ENCODE peak calls at places on chromosomes 7 and 10, in five cellular contexts. F is left ventricle myocardium inferior; R is CD8-positive, alpha-beta T cell; V is MM.1S; N is cardiac muscle cell. J is an unnamed sample. For H3K36me3, the result is how much of the 10 kb centered on the place peaks cover.

GRCh38 chr10:13047529-13048206 is 46.2 kb upstream of the CCDC3 start:
- DNase-seq in N (no peak), F (no peak), R (no peak), V (no peak), J (no peak)

GRCh38 chr10:67622506-67622905 is 73.5 kb downstream of the CTNNA3 start:
- DNase-seq in F (no peak), V (no peak), N (peak), R (no peak), J (no peak)

GRCh38 chr7:26857534-26858228 is 6.7 kb downstream of the SKAP2 start:
- DNase-seq in R (no peak), N (no peak), V (no peak), F (no peak), J (no peak)

GRCh38 chr10:71409516-71410104 is 12.9 kb downstream of the CDH23 start:
- DNase-seq in V (no peak), N (no peak), F (no peak), R (no peak), J (no peak)

GRCh38 chr7:139693651-139694388 is 84.0 kb downstream of the HIPK2 start:
- DNase-seq in F (no peak), R (no peak), N (no peak), V (no peak), J (no peak)

GRCh38 chr10:72126184-72126871 is 38.0 kb upstream of the SPOCK2 start:
- DNase-seq in R (no peak), F (no peak), V (peak), N (peak), J (peak)

GRCh38 chr10:108411181-108411580 is 1246.7 kb upstream of the SORCS1 start:
- DNase-seq in R (no peak), F (no peak), V (no peak), N (no peak), J (no peak)

GRCh38 chr10:77774940-77775391 is 137.4 kb upstream of the KCNMA1 start:
- DNase-seq in F (no peak), V (no peak), R (no peak), N (no peak), J (no peak)

GRCh38 chr10:131821378-131822012 is 79.3 kb upstream of the PPP2R2D start:
- DNase-seq in N (no peak), F (no peak), R (no peak), V (no peak), J (no peak)

GRCh38 chr7:154968336-154969001 is 34.5 kb downstream of the PAXIP1 start:
- DNase-seq in R (no peak), N (no peak), V (no peak), F (no peak), J (no peak)

GRCh38 chr7:80935971-80936370 is 17.1 kb upstream of the SEMA3C start:
- DNase-seq in F (no peak), N (no peak), R (no peak), V (no peak), J (no peak)

GRCh38 chr7:158695056-158695455 is 9.5 kb downstream of the NCAPG2 start:
- DNase-seq in V (no peak), F (no peak), R (no peak), N (no peak), J (no peak)

GRCh38 chr7:158698657-158699195 is 5.9 kb downstream of the NCAPG2 start:
- DNase-seq in R (no peak), N (no peak), F (no peak), V (no peak), J (no peak)

GRCh38 chr7:158699341-158699740 is 5.3 kb downstream of the NCAPG2 start:
- DNase-seq in R (no peak), V (no peak), F (no peak), N (no peak), J (no peak)

GRCh38 chr7:158694650-158695049 is 10.0 kb downstream of the NCAPG2 start:
- DNase-seq in N (no peak), F (no peak), R (no peak), V (no peak), J (no peak)

DNA sequence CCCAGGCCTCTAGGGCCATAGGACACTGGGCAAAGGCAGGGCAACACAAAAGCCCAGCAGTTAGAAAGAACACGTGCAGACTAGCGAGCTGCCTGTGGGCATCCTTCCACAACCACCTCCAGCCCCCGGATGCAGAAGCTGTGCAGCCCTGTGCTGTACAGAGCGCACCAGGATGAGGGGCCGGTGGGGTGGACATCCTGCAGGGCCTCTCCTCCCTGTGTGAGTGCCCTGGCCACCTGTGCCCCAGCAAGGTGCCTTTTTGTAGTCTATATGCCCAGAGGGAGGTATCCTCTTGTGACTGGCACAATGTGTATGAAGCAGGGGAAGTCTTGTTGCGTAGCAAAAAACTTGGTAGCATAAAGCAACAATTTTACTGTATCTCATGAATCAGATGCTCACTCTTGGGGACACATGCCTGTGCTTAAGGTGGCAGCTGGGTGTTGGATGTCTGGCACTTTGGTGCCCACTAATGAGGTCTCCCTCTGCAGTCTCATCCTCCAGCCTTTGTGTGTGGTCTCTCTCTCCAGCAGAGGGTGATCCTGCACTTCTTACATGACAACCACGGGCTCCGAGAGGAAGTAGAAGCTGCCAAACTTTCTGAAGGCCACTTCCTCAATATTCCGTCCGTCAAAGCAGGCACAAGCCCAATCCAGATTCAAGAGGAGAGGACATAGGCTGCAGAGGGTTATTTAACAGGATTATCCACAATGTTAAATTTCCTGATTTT is 8.7 kb downstream of the NCAPG2 start:
- DNase-seq in R (no peak), V (no peak), F (peak), N (peak), J (peak)
- H3K36me3 ChIP-seq in R (under half), V (under half), F (under half), N (under half), J (under half)

GRCh38 chr10:78856421-78856820 is 212.3 kb upstream of the ZMIZ1 start:
- DNase-seq in V (no peak), N (peak), F (peak), R (no peak), J (no peak)

GRCh38 chr10:78859266-78859665 is 209.5 kb upstream of the ZMIZ1 start:
- DNase-seq in V (no peak), R (no peak), N (no peak), F (no peak), J (no peak)

GRCh38 chr10:78859769-78860168 is 209.0 kb upstream of the ZMIZ1 start:
- DNase-seq in V (no peak), N (no peak), R (no peak), F (no peak), J (no peak)

GRCh38 chr10:78860260-78860914 is 208.4 kb upstream of the ZMIZ1 start:
- DNase-seq in R (no peak), F (no peak), N (no peak), V (no peak), J (no peak)

DNA sequence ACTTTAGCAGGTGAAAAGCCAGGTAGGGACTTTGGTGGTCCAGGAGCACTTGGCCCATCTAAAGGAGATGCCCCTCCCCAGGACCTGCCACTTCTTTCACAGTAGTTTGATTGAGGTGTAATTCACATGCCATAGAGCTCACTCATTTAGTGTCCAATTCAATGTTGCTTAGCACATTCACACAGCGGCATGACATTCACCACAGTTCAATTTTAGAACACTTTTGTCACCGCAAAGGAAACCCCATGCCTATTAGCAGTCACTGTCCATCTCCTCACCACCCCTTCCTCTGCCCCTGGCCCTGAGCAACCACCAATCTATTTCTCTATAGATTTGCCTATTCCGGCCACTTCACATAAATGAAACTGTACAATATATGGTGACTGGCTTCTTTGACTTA is 211.6 kb upstream of the ZMIZ1 start:
- DNase-seq in N (no peak), V (no peak), R (no peak), F (no peak), J (no peak)
- TF ChIP-seq CTCF in N (no peak), V (no peak), R (no peak), F (no peak), J (no peak)

DNA sequence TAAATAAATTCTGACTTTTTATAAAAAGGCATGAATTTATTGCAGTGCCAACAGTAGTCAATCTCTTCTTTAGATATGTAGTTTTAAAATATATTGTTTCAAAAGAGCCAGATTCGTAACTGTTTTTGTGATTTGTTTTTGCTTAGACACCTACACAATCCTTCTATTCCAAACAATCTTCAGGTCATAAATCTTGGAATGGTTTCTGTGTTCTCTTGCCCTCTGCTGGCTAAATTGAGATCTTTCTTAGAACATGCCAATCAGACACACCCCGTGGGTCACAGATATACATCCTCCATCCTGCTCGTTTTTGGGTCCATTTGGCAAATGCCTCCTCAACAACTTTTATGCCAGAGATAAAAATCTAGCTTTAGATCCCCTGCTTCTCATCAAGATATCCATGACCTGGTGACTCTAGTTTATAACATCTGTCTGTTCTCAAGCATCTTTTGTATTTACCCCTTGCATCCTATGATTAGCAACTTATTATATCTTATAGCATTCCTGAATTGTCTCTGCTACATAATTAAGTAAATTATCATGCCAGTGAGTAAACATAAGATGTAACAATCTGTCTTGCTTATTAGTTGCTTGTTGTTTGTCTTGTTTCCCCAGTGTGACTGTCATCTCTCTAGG is 35.3 kb upstream of the IFRD1 start:
- DNase-seq in V (peak), F (no peak), N (peak), R (no peak), J (peak)
- H3K4me3 ChIP-seq in V (no peak), F (no peak), N (no peak), R (no peak), J (no peak)

DNA sequence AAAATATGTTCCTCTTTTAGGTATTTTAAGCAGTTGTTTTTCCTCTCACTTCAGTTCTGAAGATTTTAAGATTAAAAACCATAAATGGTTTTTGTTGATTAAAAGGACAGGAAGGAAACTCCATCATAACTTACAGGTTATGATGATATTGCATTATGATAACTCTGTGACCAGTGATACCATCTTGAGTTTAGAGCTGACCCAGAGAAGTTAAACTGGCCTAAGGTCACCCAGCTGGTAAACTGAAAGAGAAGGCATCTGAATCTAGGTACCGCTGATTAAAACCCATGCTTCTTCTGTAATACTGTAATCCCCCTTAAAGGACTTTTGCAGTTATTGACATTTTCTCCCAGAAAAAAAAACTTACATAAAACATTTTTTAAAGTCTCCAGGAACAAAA is 29.6 kb downstream of the LOXL4 start:
- DNase-seq in R (no peak), N (no peak), V (no peak), F (no peak), J (no peak)
- H3K36me3 ChIP-seq in R (under half), N (under half), V (under half), F (under half), J (under half)

GRCh38 chr7:74183653-74184450 is 9.7 kb downstream of the EIF4H start:
- DNase-seq in V (no peak), R (no peak), F (no peak), N (no peak), J (no peak)
- TF ChIP-seq CTCF in V (peak), R (no peak), F (no peak), N (peak), J (peak)

GRCh38 chr10:11016959-11017574 is 605 bp upstream of the CELF2 start:
- DNase-seq in N (no peak), V (no peak), F (no peak), R (no peak), J (peak)

GRCh38 chr10:11015371-11015934 is 2.2 kb upstream of the CELF2 start:
- DNase-seq in N (no peak), F (no peak), V (no peak), R (no peak), J (no peak)

GRCh38 chr10:11012476-11012875 is 5.2 kb upstream of the CELF2 start:
- DNase-seq in F (no peak), N (no peak), R (no peak), V (no peak), J (no peak)

GRCh38 chr10:11012880-11013279 is 4.8 kb upstream of the CELF2 start:
- DNase-seq in R (no peak), F (no peak), N (no peak), V (no peak), J (no peak)

GRCh38 chr10:11014671-11015141 is 3.0 kb upstream of the CELF2 start:
- DNase-seq in R (no peak), F (peak), N (no peak), V (no peak), J (no peak)
- H3K4me3 ChIP-seq in R (no peak), F (no peak), N (no peak), V (no peak), J (no peak)

GRCh38 chr10:88931548-88931947 is 21.0 kb downstream of the ACTA2 start:
- DNase-seq in F (no peak), V (no peak), R (no peak), N (peak), J (no peak)

GRCh38 chr10:88926484-88927249 is 25.9 kb downstream of the ACTA2 start:
- DNase-seq in N (peak), F (no peak), R (no peak), V (no peak), J (no peak)

GRCh38 chr10:88932539-88933256 is 19.9 kb downstream of the ACTA2 start:
- DNase-seq in R (peak), V (peak), F (no peak), N (peak), J (peak)

GRCh38 chr10:88927291-88927690 is 25.3 kb downstream of the ACTA2 start:
- DNase-seq in F (no peak), R (no peak), V (no peak), N (no peak), J (no peak)

GRCh38 chr10:88928254-88928653 is 24.3 kb downstream of the ACTA2 start:
- DNase-seq in V (no peak), N (no peak), R (no peak), F (no peak), J (no peak)
- H3K36me3 ChIP-seq in V (under half), N (under half), R (under half), F (under half), J (under half)

DNA sequence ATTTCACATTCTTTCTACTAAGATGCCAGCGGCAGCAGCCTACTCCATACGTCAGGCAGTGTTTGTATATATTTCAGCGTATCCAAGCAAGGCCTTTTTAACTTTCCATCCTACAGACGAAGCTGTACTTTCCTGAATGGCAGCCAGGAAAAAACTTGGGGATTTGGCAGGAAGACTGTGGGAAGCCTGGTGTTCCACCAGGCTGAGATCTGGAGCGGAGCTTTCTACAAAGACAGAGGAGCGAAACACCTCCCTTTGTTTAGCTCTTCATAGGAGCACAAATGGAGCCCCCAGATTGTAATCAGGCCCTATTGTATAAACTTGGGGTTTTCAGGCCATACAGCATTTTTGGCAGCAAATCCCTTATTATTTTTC is 143.8 kb downstream of the TES start:
- DNase-seq in V (no peak), R (no peak), N (peak), F (peak), J (peak)
- TF ChIP-seq CTCF in V (no peak), R (no peak), N (no peak), F (peak), J (no peak)

DNA sequence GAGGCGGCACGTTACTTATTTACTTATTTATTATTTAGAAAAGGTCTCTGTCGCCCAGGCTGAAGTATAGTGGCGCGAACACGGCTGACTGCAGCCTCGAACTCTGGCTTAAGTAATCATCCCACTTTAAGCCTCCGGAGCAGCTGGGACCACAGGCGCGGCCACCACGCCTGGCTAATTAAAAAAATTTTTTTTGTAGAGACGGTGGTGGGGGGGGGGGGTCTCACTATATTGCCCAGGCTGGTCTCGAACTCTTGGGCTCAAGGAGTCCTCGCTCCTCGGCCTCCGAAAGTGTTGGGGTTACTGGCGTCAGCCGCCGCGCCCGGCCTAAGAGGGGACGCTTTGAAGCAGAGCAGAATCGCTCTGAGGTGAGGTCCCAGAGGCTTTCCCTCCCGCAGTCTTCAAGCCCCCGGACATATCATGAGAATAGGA is 675 bp upstream of the FRAT2 start:
- DNase-seq in R (no peak), N (no peak), V (no peak), F (no peak), J (no peak)
- H3K4me3 ChIP-seq in R (peak), N (peak), V (peak), F (peak), J (peak)

GRCh38 chr10:103396789-103397087 is 312 bp downstream of the PDCD11 start:
- DNase-seq in R (no peak), F (no peak), N (no peak), V (no peak), J (no peak)
- H3K36me3 ChIP-seq in R (under half), F (half or more), N (under half), V (under half), J (under half)